ENCODE peak calls at places on chromosomes 12 and 14, in nine cellular contexts. B is stimulated activated CD8-positive, alpha-beta memory T cell treated with anti-CD3 and anti-CD28 coated beads, Interleukin-12 subunit alpha, Interleukin-12 subunit beta, amount 100 ng/mL, for 4 hours; D is NCI-H524; P is effector CD4-positive, alpha-beta T cell; T is thyroid gland; S is D341Med; A is ovary; Q is SW480; U is amniotic stem cell. V is an unnamed sample.

GRCh38 chr14:90276627-90277367 is 20.4 kb downstream of the PSMC1 start:
- DNase-seq in D (peak; percentile 99), B (no peak), U (no peak), T (no peak), P (no peak), A (no peak), S (no peak), Q (no peak), V (no peak)

GRCh38 chr12:92696240-92696639 is 6.5 kb upstream of the PLEKHG7 start:
- DNase-seq in T (peak; percentile 29), D (no peak), U (no peak), Q (no peak), B (no peak), A (no peak), P (no peak), S (no peak), V (no peak)

GRCh38 chr12:6434205-6435180 is 10.3 kb upstream of the CD27 start:
- DNase-seq in P (peak; percentile 47), D (no peak), B (no peak), Q (no peak), S (no peak), A (no peak), T (no peak), U (no peak), V (no peak)

GRCh38 chr12:5171701-5172100 is 128.0 kb downstream of the KCNA5 start:
- DNase-seq in A (no peak), P (no peak), Q (peak; percentile 78), D (peak; percentile 33), S (peak; percentile 58), B (no peak), U (no peak), T (no peak), V (no peak)

GRCh38 chr14:50037837-50038236 is 78.5 kb downstream of the VCPKMT start:
- DNase-seq in P (no peak), D (no peak), B (no peak), T (peak; percentile 69), U (no peak), S (no peak), A (no peak), Q (no peak), V (no peak)

GRCh38 chr14:100634026-100634425 is 46.8 kb upstream of the BEGAIN start:
- DNase-seq in B (no peak), T (no peak), U (no peak), A (no peak), D (no peak), P (no peak), S (no peak), Q (peak; percentile 81), V (no peak)

GRCh38 chr12:13223941-13224340 is 27.4 kb downstream of the EMP1 start:
- DNase-seq in S (no peak), A (no peak), D (no peak), P (no peak), U (no peak), T (no peak), Q (no peak), B (no peak), V (no peak)

GRCh38 chr12:65823481-65824313 is 586 bp upstream of the HMGA2 start:
- DNase-seq in P (no peak), D (peak; percentile 70), B (no peak), A (peak; percentile 47), U (peak; percentile 56), T (peak; percentile 61), Q (peak; percentile 64), S (peak; percentile 87), V (no peak)

GRCh38 chr12:109310247-109311125 is 1.4 kb upstream of the FOXN4 start:
- DNase-seq in P (no peak), Q (peak; percentile 16), A (no peak), B (no peak), U (no peak), T (no peak), S (peak; percentile 69), D (peak; percentile 57), V (no peak)

GRCh38 chr12:127393896-127394295 is 873.1 kb upstream of the TMEM132C start:
- DNase-seq in A (no peak), T (no peak), Q (no peak), P (no peak), B (no peak), U (peak; percentile 65), D (no peak), S (no peak), V (no peak)

GRCh38 chr14:37062191-37062803 is 110.1 kb downstream of the SLC25A21 start:
- DNase-seq in S (no peak), U (no peak), Q (no peak), T (no peak), D (no peak), B (no peak), A (no peak), P (no peak), V (no peak)

GRCh38 chr12:102406033-102406584 is 74.3 kb downstream of the IGF1 start:
- DNase-seq in S (peak; percentile 81), P (no peak), D (peak; percentile 95), Q (no peak), T (peak; percentile 84), A (no peak), U (no peak), B (no peak), V (no peak)

GRCh38 chr14:41362134-41362533 is 244.5 kb upstream of the LRFN5 start:
- DNase-seq in P (no peak), Q (no peak), U (no peak), S (no peak), A (no peak), B (no peak), T (no peak), D (no peak), V (no peak)

GRCh38 chr12:110582286-110583136 is 607 bp downstream of the PPTC7 start:
- DNase-seq in D (peak; percentile 35), S (peak; percentile 82), A (peak; percentile 66), B (peak; percentile 73), Q (peak; percentile 46), P (peak; percentile 77), U (no peak), T (peak; percentile 74), V (peak; percentile 86)

V was measured in stimulated activated effector memory CD8-positive, alpha-beta T cell treated with anti-CD3 and anti-CD28 coated beads, Interleukin-12 subunit alpha, Interleukin-12 subunit beta, amount 100 ng/mL, for 72 hours.